ENCODE peak calls at places on chromosomes 4 and X, in five cellular contexts. Z, E, Y, X and W are unnamed samples.

GRCh38 chr4:56099378-56099786 is 150.6 kb downstream of the CEP135 start:
- DNase-seq in Z (no peak), E (no peak), X (no peak), Y (no peak), W (no peak)

GRCh38 chrX:151031365-151031975 is 48.3 kb downstream of the HMGB3 start:
- DNase-seq in X (no peak), E (no peak), Y (no peak), Z (no peak), W (no peak)

GRCh38 chr4:137961051-137961438 is 281.1 kb downstream of the SLC7A11 start:
- DNase-seq in E (no peak), Z (no peak), Y (peak; percentile 10), X (no peak), W (peak; percentile 1)

GRCh38 chr4:35151816-35152572 is 1092.3 kb downstream of the ARAP2 start:
- DNase-seq in Y (peak; percentile 20), Z (peak; percentile 32), E (peak; percentile 12), X (no peak), W (peak; percentile 29)

GRCh38 chrX:128365523-128365922 is 313.3 kb upstream of the ACTRT1 start:
- DNase-seq in Z (peak; percentile 4), X (no peak), E (no peak), Y (no peak), W (no peak)

GRCh38 chr4:147782087-147782781 is 50.3 kb downstream of the ARHGAP10 start:
- DNase-seq in Y (no peak), Z (no peak), X (no peak), E (no peak), W (no peak)

GRCh38 chr4:147831452-147832192 is 99.7 kb downstream of the ARHGAP10 start:
- DNase-seq in X (no peak), Y (no peak), E (peak; percentile 13), Z (no peak), W (peak; percentile 71)

GRCh38 chrX:143429831-143430230 is 87.4 kb downstream of the SPANXN3 start:
- DNase-seq in Y (no peak), E (no peak), X (no peak), Z (no peak), W (no peak)

GRCh38 chr4:38805530-38806145 is 1.0 kb upstream of the TLR1 start:
- DNase-seq in Z (no peak), Y (no peak), E (peak; percentile 20), X (peak; percentile 98), W (no peak)

GRCh38 chr4:39435875-39436563 is 22.7 kb downstream of the RPL9 start:
- DNase-seq in E (peak; percentile 22), Z (no peak), Y (no peak), X (no peak), W (no peak)

GRCh38 chr4:55381502-55381901 is 14.3 kb upstream of the TMEM165 start:
- DNase-seq in X (no peak), Z (no peak), E (no peak), Y (no peak), W (no peak)

GRCh38 chr4:106287353-106287969 is 28.5 kb downstream of the TBCK start:
- DNase-seq in Z (peak; percentile 97), E (peak; percentile 12), Y (no peak), X (no peak), W (peak; percentile 80)

GRCh38 chr4:79281577-79282359 is 44.1 kb downstream of the NAA11 start:
- DNase-seq in Z (no peak), X (no peak), Y (peak; percentile 12), E (no peak), W (no peak)

GRCh38 chrX:155231163-155231562 is 14.9 kb downstream of the VBP1 start:
- DNase-seq in X (peak; percentile 25), E (no peak), Z (no peak), Y (no peak), W (no peak)

GRCh38 chr4:3122081-3122563 is 47.6 kb downstream of the HTT start:
- DNase-seq in Y (no peak), Z (no peak), E (no peak), X (no peak), W (no peak)

GRCh38 chr4:93480452-93480851 is 348.1 kb upstream of the ATOH1 start:
- DNase-seq in E (no peak), Z (no peak), Y (no peak), X (no peak), W (no peak)

GRCh38 chr4:68109891-68110290 is 19.8 kb downstream of the TMPRSS11F start:
- DNase-seq in E (no peak), X (no peak), Z (no peak), Y (no peak), W (no peak)

GRCh38 chrX:45669715-45670360 is 469.2 kb upstream of the DIPK2B start:
- DNase-seq in Z (no peak), X (no peak), Y (no peak), E (no peak), W (no peak)

GRCh38 chrX:69109706-69110635 is 55.3 kb downstream of the PJA1 start:
- DNase-seq in Y (no peak), E (peak; percentile 45), Z (no peak), X (no peak), W (peak; percentile 84)

GRCh38 chrX:39859991-39860861 is 237.5 kb downstream of the BCOR start:
- DNase-seq in X (peak; percentile 89), Z (no peak), E (peak; percentile 76), Y (peak; percentile 48), W (peak; percentile 26)

GRCh38 chr4:71614626-71615025 is 169.3 kb downstream of the GC start:
- DNase-seq in Z (no peak), E (no peak), Y (no peak), X (no peak), W (no peak)

GRCh38 chr4:185764880-185765279 is 47.1 kb downstream of the SORBS2 start:
- DNase-seq in E (no peak), Z (no peak), Y (no peak), X (no peak), W (no peak)

GRCh38 chr4:54063224-54063623 is 1.2 kb downstream of the CHIC2 start:
- DNase-seq in E (peak; percentile 11), Z (peak; percentile 52), Y (no peak), X (no peak), W (no peak)

GRCh38 chrX:10634681-10635161 is 14.3 kb upstream of the MID1 start:
- DNase-seq in Y (no peak), Z (no peak), X (no peak), E (no peak), W (peak; percentile 71)

GRCh38 chr4:70721747-70722146 is at the start of gene RUFY3:
- DNase-seq in Z (no peak), X (no peak), Y (peak; percentile 80), E (peak; percentile 30), W (no peak)

GRCh38 chr4:40908297-40908696 is 158.5 kb downstream of the NSUN7 start:
- DNase-seq in Y (no peak), X (no peak), Z (no peak), E (no peak), W (no peak)

GRCh38 chr4:149584703-149585102 is 230.9 kb downstream of the IQCM start:
- DNase-seq in Y (no peak), X (no peak), Z (no peak), E (no peak), W (no peak)

GRCh38 chrX:74250574-74250973 is 53.4 kb upstream of the ZCCHC13 start:
- DNase-seq in X (no peak), Y (no peak), Z (no peak), E (peak; percentile 4), W (peak; percentile 42)

GRCh38 chr4:154348657-154349056 is 142.9 kb downstream of the DCHS2 start:
- DNase-seq in Z (peak; percentile 1), Y (no peak), E (peak; percentile 25), X (no peak), W (no peak)

GRCh38 chr4:155999743-156000142 is 46.1 kb upstream of the CTSO start:
- DNase-seq in E (no peak), X (no peak), Z (no peak), Y (no peak), W (no peak)

GRCh38 chrX:64456828-64457227 is 61.6 kb upstream of the MTMR8 start:
- DNase-seq in Z (no peak), Y (no peak), X (no peak), E (no peak), W (no peak)

GRCh38 chrX:95318882-95319281 is 1365.8 kb upstream of the DIAPH2 start:
- DNase-seq in E (peak; percentile 2), Z (peak; percentile 4), Y (peak; percentile 31), X (no peak), W (no peak)

GRCh38 chrX:1391370-1391706 is 575 bp downstream of the SLC25A6 start:
- DNase-seq in Y (peak; percentile 97), X (peak; percentile 69), Z (peak; percentile 79), E (peak; percentile 87), W (no peak)
- TF ChIP-seq CHD2 in Y (no peak), X (no peak), Z (no peak), E (no peak), W (no peak)

GRCh38 chr4:123830920-123831319 is 434.3 kb downstream of the SPRY1 start:
- DNase-seq in Z (no peak), X (no peak), Y (peak; percentile 68), E (no peak), W (no peak)

GRCh38 chr4:123835852-123836251 is 439.3 kb downstream of the SPRY1 start:
- DNase-seq in E (no peak), Z (no peak), X (no peak), Y (no peak), W (no peak)

GRCh38 chr4:123836919-123837605 is 440.5 kb downstream of the SPRY1 start:
- DNase-seq in X (no peak), Z (no peak), E (no peak), Y (no peak), W (no peak)

GRCh38 chr4:123833156-123833555 is 436.6 kb downstream of the SPRY1 start:
- DNase-seq in Z (no peak), Y (no peak), E (no peak), X (no peak), W (no peak)

GRCh38 chr4:123832173-123833026 is 435.8 kb downstream of the SPRY1 start:
- DNase-seq in Z (no peak), Y (no peak), X (no peak), E (no peak), W (no peak)
- TF ChIP-seq SMC3 in Z (no peak), Y (no peak), X (no peak), E (no peak), W (no peak)

GRCh38 chr4:107559653-107560052 is 160.4 kb downstream of the PAPSS1 start:
- DNase-seq in E (no peak), Z (no peak), X (no peak), Y (no peak), W (no peak)

GRCh38 chr4:107561481-107561880 is 158.6 kb downstream of the PAPSS1 start:
- DNase-seq in Y (no peak), X (no peak), E (no peak), Z (no peak), W (no peak)

GRCh38 chr4:107564326-107564725 is 155.7 kb downstream of the PAPSS1 start:
- DNase-seq in Y (no peak), E (no peak), X (no peak), Z (no peak), W (no peak)

GRCh38 chr4:107562306-107562705 is 157.7 kb downstream of the PAPSS1 start:
- DNase-seq in Y (no peak), Z (no peak), X (no peak), E (no peak), W (no peak)
- TF ChIP-seq CHD2 in Y (no peak), Z (no peak), X (no peak), E (no peak), W (no peak)

DNA sequence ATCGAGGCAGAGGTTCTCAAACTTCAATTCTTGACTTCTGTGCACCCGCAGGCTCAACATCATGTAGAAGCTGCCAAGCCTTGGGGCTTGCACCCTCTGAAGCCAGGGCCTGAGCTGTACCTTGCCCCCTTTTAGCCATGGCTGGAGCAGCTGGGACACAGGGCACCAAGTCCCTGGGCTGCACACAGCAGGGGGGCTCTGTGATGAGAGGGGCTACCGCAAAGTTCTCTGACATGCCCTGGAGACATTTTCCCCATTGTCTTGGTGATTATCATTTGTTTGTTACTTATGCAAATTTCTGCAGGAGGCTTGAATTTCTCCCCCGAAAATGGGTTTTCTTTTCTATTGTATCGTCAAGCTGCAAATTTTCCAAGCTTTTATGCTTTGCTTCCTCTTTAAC is 4.9 kb upstream of the MAGEB17 start:
- DNase-seq in Y (no peak), X (no peak), E (no peak), Z (no peak), W (no peak)
- TF ChIP-seq SMC3 in Y (no peak), X (no peak), E (no peak), Z (no peak), W (no peak)